ENCODE peak calls at places on chromosomes 1 and 21, in six cellular contexts. E is HFF-Myc, F is upper lobe of left lung, H is hepatocyte, O is IMR-90, Y is fibroblast of lung. X is an unnamed sample.

GRCh38 chr1:227902641-227902990 is 45.1 kb downstream of the WNT9A start:
- DNase-seq in H (no peak), E (no peak), O (no peak), F (no peak), Y (no peak), X (no peak)

GRCh38 chr1:84504580-84505021 is 1.6 kb upstream of the SPATA1 start:
- DNase-seq in F (no peak), H (peak), O (peak), E (no peak), Y (peak), X (no peak)

GRCh38 chr1:62013264-62013663 is 181.4 kb upstream of the L1TD1 start:
- DNase-seq in E (no peak), F (no peak), O (no peak), Y (no peak), H (no peak), X (no peak)

GRCh38 chr1:52427152-52427551 is 22.8 kb downstream of the PRPF38A start:
- DNase-seq in H (no peak), Y (no peak), O (no peak), F (no peak), E (no peak), X (no peak)

GRCh38 chr1:47991187-47991586 is 6.0 kb downstream of the TRABD2B start:
- DNase-seq in O (no peak), H (no peak), Y (peak), F (no peak), E (peak), X (no peak)

GRCh38 chr1:66752000-66752592 is at the start of gene DYNLT5:
- DNase-seq in E (no peak), Y (peak), F (peak), H (peak), O (peak), X (no peak)

GRCh38 chr1:40397258-40397657 is 23.7 kb downstream of the SMAP2 start:
- DNase-seq in Y (no peak), H (no peak), F (no peak), O (no peak), E (no peak), X (no peak)

GRCh38 chr21:42942244-42942643 is 16.8 kb upstream of the ERVH48-1 start:
- DNase-seq in F (no peak), E (no peak), Y (no peak), H (no peak), O (no peak), X (no peak)

GRCh38 chr1:226548281-226549093 is at the start of gene STUM:
- DNase-seq in H (peak), O (peak), Y (peak), F (peak), E (no peak), X (no peak)

GRCh38 chr1:150221552-150221951 is 14.4 kb downstream of the ANP32E start:
- DNase-seq in H (peak), Y (peak), E (no peak), F (no peak), O (peak), X (no peak)

GRCh38 chr1:4585216-4585615 is 69.2 kb upstream of the AJAP1 start:
- DNase-seq in F (no peak), O (no peak), H (peak), Y (no peak), E (no peak), X (no peak)

GRCh38 chr1:225454733-225455132 is 26.9 kb upstream of the LBR start:
- DNase-seq in Y (peak), H (peak), O (peak), F (no peak), E (no peak), X (no peak)

GRCh38 chr1:53362851-53363642 is 35.2 kb upstream of the LRP8 start:
- DNase-seq in Y (no peak), E (no peak), O (no peak), F (no peak), H (no peak), X (no peak)

GRCh38 chr21:46393941-46394818 is 64.5 kb upstream of the DIP2A start:
- DNase-seq in H (peak), E (no peak), F (no peak), Y (no peak), O (no peak), X (no peak)

GRCh38 chr1:160354388-160354985 is 11.3 kb downstream of the NCSTN start:
- DNase-seq in F (no peak), Y (peak), O (peak), H (peak), E (no peak), X (no peak)
- TF ChIP-seq CTCF in F (no peak), Y (peak), O (peak), H (peak), E (peak), X (peak)

GRCh38 chr1:156813298-156813697 is 3.4 kb downstream of the SH2D2A start:
- DNase-seq in H (no peak), F (no peak), E (no peak), O (no peak), Y (no peak), X (no peak)

GRCh38 chr1:156813750-156814570 is 2.7 kb downstream of the SH2D2A start:
- DNase-seq in F (peak), O (peak), E (no peak), Y (peak), H (peak), X (no peak)

GRCh38 chr1:156815307-156815826 is 1.3 kb downstream of the SH2D2A start:
- DNase-seq in O (peak), H (peak), E (peak), Y (peak), F (no peak), X (no peak)

GRCh38 chr1:156815851-156816536 is 654 bp downstream of the SH2D2A start:
- DNase-seq in O (no peak), E (no peak), F (no peak), Y (no peak), H (no peak), X (no peak)

DNA sequence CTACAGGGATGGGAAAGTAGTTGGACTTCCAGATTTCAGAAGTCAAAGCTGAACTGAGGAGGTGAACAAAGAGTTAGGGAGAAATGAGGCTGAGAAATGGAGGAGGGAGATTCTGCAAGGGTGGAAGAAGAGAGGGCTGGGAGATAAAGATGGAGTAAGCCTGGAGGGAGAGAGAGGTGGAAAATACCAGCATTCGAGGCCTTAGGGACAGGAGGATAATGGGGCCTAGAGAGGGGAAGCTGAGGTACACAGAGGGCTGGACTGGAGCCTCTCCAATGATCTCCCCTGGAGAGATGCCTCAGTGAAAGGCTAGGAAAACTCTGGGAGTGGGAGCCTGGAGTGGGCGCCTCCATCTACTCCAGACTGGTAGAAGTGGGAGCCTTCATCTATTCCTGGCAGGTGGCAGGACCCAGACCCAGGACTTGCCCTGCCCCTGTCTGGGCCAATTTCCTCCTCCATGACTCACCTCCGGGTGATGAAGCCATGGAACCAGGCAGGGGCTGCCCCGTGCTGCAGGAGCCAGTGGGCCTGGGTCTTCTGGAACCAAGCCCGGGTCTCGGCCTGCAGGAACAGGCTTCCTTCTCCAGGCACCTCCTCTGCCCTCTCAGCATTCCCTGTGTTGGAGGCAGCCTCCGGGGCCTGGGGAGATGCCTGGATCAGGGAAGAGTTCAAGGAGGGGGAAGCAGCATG is 1.9 kb downstream of the SH2D2A start:
- DNase-seq in F (peak), O (no peak), Y (no peak), H (no peak), E (no peak), X (no peak)
- H3K4me3 ChIP-seq in F (no peak), O (no peak), Y (no peak), H (no peak), E (no peak), X (no peak)

GRCh38 chr1:25872708-25873107 is 2.8 kb downstream of the PAQR7 start:
- DNase-seq in H (no peak), F (no peak), E (no peak), O (no peak), Y (no peak), X (no peak)

GRCh38 chr1:25871086-25871703 is 4.3 kb downstream of the PAQR7 start:
- DNase-seq in F (no peak), H (no peak), O (no peak), Y (no peak), E (no peak), X (no peak)

GRCh38 chr1:25870614-25871013 is 4.9 kb downstream of the PAQR7 start:
- DNase-seq in F (no peak), Y (no peak), O (no peak), H (no peak), E (no peak), X (no peak)

GRCh38 chr1:25871704-25872494 is 3.6 kb downstream of the PAQR7 start:
- DNase-seq in O (no peak), Y (no peak), H (no peak), E (no peak), F (no peak), X (no peak)

DNA sequence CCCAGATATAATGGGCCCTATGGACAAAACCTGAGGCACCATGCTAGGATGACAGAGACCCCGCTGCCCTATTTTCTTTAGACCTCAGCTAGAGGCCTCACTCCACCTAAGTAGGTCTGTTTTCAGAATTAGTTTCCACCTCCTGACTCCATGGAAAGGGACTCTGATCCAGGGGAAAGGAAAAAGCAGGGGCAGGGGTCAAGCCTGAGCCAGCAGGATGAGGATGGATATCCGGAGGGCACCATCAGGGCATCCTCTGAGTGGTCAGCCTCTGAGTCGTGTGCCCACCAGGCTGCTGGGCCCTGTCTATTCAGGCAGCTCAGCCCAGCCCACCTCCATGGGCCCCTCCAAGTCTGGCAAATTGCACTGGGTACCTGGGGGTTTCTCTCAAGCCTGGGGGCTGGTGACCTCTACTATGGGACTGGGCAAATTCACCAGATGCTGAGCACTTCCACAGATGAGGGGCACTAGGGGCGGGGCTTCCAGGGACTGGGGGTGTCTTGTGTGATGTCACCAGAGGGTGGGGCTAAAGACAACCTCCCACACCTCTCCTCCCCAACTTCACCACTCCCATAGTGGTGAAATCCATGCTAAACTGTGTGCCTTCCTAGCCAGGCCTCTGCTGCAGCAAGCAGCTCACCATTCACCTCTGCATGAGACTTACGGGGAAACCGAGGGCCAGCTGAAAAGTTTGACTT is 5.5 kb downstream of the PAQR7 start:
- DNase-seq in H (no peak), E (no peak), O (no peak), F (no peak), Y (no peak), X (no peak)
- TF ChIP-seq CTCF in H (no peak), E (no peak), O (no peak), F (no peak), Y (no peak), X (no peak)

GRCh38 chr1:207031016-207031415 is 1.5 kb downstream of the C1orf116 start:
- DNase-seq in E (no peak), Y (no peak), O (no peak), H (no peak), F (no peak), X (no peak)

GRCh38 chr1:207030522-207031009 is 2.0 kb downstream of the C1orf116 start:
- DNase-seq in Y (no peak), F (no peak), E (no peak), H (no peak), O (no peak), X (no peak)

GRCh38 chr1:207028884-207029283 is 3.7 kb downstream of the C1orf116 start:
- DNase-seq in F (no peak), O (no peak), E (no peak), H (no peak), Y (no peak), X (no peak)

GRCh38 chr1:207031632-207032258 is 811 bp downstream of the C1orf116 start:
- DNase-seq in O (no peak), Y (no peak), F (no peak), E (no peak), H (no peak), X (no peak)

DNA sequence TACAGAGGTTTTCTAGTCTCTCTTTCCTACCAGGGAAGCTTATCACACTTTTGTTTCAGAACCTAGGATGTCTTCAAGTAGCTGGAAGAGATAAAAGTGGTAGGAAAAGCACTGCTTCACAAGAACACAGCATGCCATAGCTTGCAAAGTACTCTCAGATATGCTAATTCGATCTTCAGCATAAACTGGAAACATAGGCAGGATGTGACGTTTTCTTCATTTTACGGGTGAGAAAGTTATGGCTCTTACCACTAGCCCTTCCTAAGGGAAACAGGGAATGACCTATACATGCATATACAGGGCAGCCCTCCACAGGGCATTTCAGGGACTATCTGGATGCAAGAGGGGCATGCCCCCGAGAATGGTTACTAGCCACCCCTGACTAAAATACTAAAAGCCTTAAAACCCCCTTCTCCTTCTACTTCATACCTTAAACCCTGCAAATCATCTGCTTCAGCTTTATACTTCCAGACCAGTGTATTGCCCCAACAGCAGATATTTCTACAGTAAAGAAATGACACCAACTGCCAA is 2.5 kb downstream of the C1orf116 start:
- DNase-seq in Y (no peak), H (no peak), F (no peak), E (no peak), O (no peak), X (no peak)
- H3K4me3 ChIP-seq in Y (no peak), H (no peak), F (peak), E (no peak), O (no peak), X (no peak)

GRCh38 chr1:45643978-45644377 is 20.1 kb upstream of the CCDC17 start:
- DNase-seq in H (peak), F (no peak), E (no peak), O (no peak), Y (no peak), X (no peak)
- TF ChIP-seq CTCF in H (peak), F (peak), E (no peak), O (no peak), Y (no peak), X (no peak)